ENCODE peak calls at places on chromosomes 3 and 15, in eight cellular contexts. V is heart right ventricle, Y is iPS-NIHi11, H is HEK293T, T is neural crest cell, I is HT-29, D is nucleus accumbens, Q is AG10803. W is an unnamed sample.
A peak's percentile ranks its signal among the peaks of the same experiment; 100 is the strongest.

GRCh38 chr15:66151809-66152208 is 101.7 kb downstream of the MEGF11 start:
- DNase-seq in V (peak; percentile 32), Y (peak; percentile 81), H (no peak), T (no peak), I (peak; percentile 24), D (no peak), Q (no peak), W (no peak)

GRCh38 chr3:10196389-10197052 is 31.8 kb downstream of the IRAK2 start:
- DNase-seq in V (peak; percentile 37), Y (no peak), H (no peak), T (no peak), I (no peak), D (no peak), Q (peak; percentile 36), W (peak; percentile 30)

GRCh38 chr3:49358884-49359225 is 702 bp upstream of the GPX1 start:
- DNase-seq in V (no peak), Y (no peak), H (peak; percentile 28), T (no peak), I (no peak), D (no peak), Q (no peak), W (no peak)

GRCh38 chr15:70078578-70079417 is 18.9 kb downstream of the TLE3 start:
- DNase-seq in V (no peak), Y (no peak), H (no peak), T (no peak), I (no peak), D (no peak), Q (no peak), W (no peak)

GRCh38 chr15:55289011-55289572 is 521 bp downstream of the RAB27A start:
- DNase-seq in V (no peak), Y (peak; percentile 37), H (peak; percentile 12), T (no peak), I (peak; percentile 33), D (no peak), Q (peak; percentile 48), W (peak; percentile 53)

GRCh38 chr3:126372413-126373145 is 15.4 kb upstream of the KLF15 start:
- DNase-seq in V (no peak), Y (no peak), H (no peak), T (no peak), I (no peak), D (no peak), Q (no peak), W (no peak)

GRCh38 chr3:112333386-112334334 is 704 bp downstream of the CD200 start:
- DNase-seq in V (no peak), Y (peak; percentile 39), H (no peak), T (peak; percentile 40), I (no peak), D (no peak), Q (peak; percentile 0), W (no peak)

GRCh38 chr3:43497905-43498365 is 123.9 kb downstream of the ANO10 start:
- DNase-seq in V (no peak), Y (no peak), H (no peak), T (no peak), I (no peak), D (no peak), Q (peak; percentile 45), W (no peak)

GRCh38 chr3:141556034-141556433 is 69.2 kb downstream of the RASA2 start:
- DNase-seq in V (no peak), Y (no peak), H (no peak), T (no peak), I (no peak), D (no peak), Q (no peak), W (no peak)

GRCh38 chr3:172751188-172751571 is 654 bp downstream of the ECT2 start:
- DNase-seq in V (peak; percentile 15), Y (peak; percentile 46), H (peak; percentile 20), T (no peak), I (peak; percentile 72), D (no peak), Q (peak; percentile 24), W (peak; percentile 76)

GRCh38 chr3:154842546-154842945 is 237.6 kb upstream of the MME start:
- DNase-seq in V (no peak), Y (no peak), H (no peak), T (no peak), I (no peak), D (no peak), Q (peak; percentile 50), W (no peak)

GRCh38 chr15:82709081-82709420 is 624 bp downstream of the AP3B2 start:
- DNase-seq in V (no peak), Y (no peak), H (no peak), T (no peak), I (no peak), D (no peak), Q (no peak), W (no peak)

GRCh38 chr15:68699881-68700394 is 120.8 kb downstream of the ANP32A start:
- DNase-seq in V (peak; percentile 47), Y (no peak), H (no peak), T (no peak), I (no peak), D (no peak), Q (peak; percentile 4), W (peak; percentile 4)

GRCh38 chr15:69666441-69666882 is 213.8 kb downstream of the RPLP1 start:
- DNase-seq in V (no peak), Y (no peak), H (no peak), T (no peak), I (no peak), D (no peak), Q (peak; percentile 25), W (peak; percentile 83)

GRCh38 chr3:183253961-183254815 is 1.1 kb downstream of the B3GNT5 start:
- DNase-seq in V (peak; percentile 46), Y (peak; percentile 70), H (peak; percentile 22), T (peak; percentile 43), I (peak; percentile 55), D (no peak), Q (no peak), W (peak; percentile 24)

GRCh38 chr3:43872301-43872700 is 181.6 kb downstream of the ABHD5 start:
- DNase-seq in V (no peak), Y (no peak), H (no peak), T (no peak), I (no peak), D (no peak), Q (peak; percentile 86), W (no peak)

W was measured in MV-4-11.